ENCODE peak calls at places on chromosome 9, in five cellular contexts. N is GM12878, F is SK-N-SH, P is K562, L is HepG2. M is an unnamed sample.

GRCh38 chr9:99093492-99093791 is 11.5 kb upstream of the TGFBR1 start:
- DNase-seq in N (no peak), F (no peak), P (peak), L (no peak), M (no peak)

GRCh38 chr9:135242406-135242805 is 154.9 kb downstream of the OLFM1 start:
- DNase-seq in N (no peak), F (no peak), P (no peak), L (no peak), M (no peak)

GRCh38 chr9:128393971-128394370 is 22.8 kb downstream of the URM1 start:
- DNase-seq in N (no peak), F (peak), P (no peak), L (peak), M (no peak)

GRCh38 chr9:19999491-20000057 is 210.7 kb upstream of the SLC24A2 start:
- DNase-seq in N (peak), F (no peak), P (no peak), L (no peak), M (no peak)

GRCh38 chr9:87267251-87267679 is 230.4 kb upstream of the DAPK1 start:
- DNase-seq in N (no peak), F (no peak), P (no peak), L (no peak), M (no peak)

GRCh38 chr9:77846957-77847574 is 184.5 kb downstream of the GNAQ start:
- DNase-seq in N (no peak), F (no peak), P (no peak), L (no peak), M (no peak)

GRCh38 chr9:105299190-105299854 is 54.9 kb downstream of the SLC44A1 start:
- DNase-seq in N (no peak), F (no peak), P (peak), L (peak), M (no peak)

GRCh38 chr9:95009459-95009858 is 283.0 kb downstream of the AOPEP start:
- DNase-seq in N (no peak), F (no peak), P (no peak), L (no peak), M (no peak)

GRCh38 chr9:14030350-14030823 is 283.6 kb downstream of the NFIB start:
- DNase-seq in N (no peak), F (peak), P (no peak), L (no peak), M (no peak)

GRCh38 chr9:23153058-23153457 is 673.0 kb downstream of the ELAVL2 start:
- DNase-seq in N (no peak), F (peak), P (no peak), L (no peak), M (no peak)

GRCh38 chr9:6827370-6827949 is 69.7 kb downstream of the KDM4C start:
- DNase-seq in N (peak), F (peak), P (peak), L (peak), M (peak)

GRCh38 chr9:104606202-104606601 is 775 bp upstream of the OR13C2 start:
- DNase-seq in N (no peak), F (no peak), P (no peak), L (no peak), M (no peak)

GRCh38 chr9:14421291-14421690 is 107.3 kb upstream of the NFIB start:
- DNase-seq in N (no peak), F (no peak), P (no peak), L (no peak), M (no peak)

GRCh38 chr9:121620777-121621437 is 30.5 kb upstream of the DAB2IP start:
- DNase-seq in N (no peak), F (peak), P (peak), L (peak), M (peak)
- TF ChIP-seq REST in N (no peak), F (no peak), P (no peak), L (no peak), M (no peak)

DNA sequence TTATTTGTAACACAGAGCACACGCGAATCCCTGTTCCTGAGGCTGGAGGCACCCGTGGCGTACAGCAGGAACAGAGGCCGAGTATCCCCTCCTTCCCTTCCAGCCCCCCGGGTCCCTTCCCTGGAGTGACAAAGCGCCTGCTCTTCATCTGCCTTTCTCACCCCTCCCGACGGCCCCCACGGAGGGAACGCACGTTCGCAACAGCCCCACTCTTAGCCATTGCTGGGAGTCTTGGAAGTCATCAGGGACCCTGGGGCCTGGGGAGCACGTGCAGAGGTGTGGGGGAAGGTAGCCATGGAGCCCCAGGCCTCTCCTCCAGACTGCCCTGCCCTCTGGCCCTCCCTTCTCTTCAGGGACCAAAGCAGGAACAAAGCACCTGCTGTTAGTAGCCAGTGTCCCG is 2.5 kb downstream of the AGPAT2 start:
- DNase-seq in N (no peak), F (no peak), P (no peak), L (no peak), M (no peak)
- TF ChIP-seq GABPA in N (no peak), F (no peak), P (no peak), L (no peak), M (no peak)

GRCh38 chr9:3751125-3751758 is 225.4 kb upstream of the RFX3 start:
- DNase-seq in N (no peak), F (no peak), P (no peak), L (peak), M (peak)
- H3K27ac ChIP-seq in N (no peak), F (no peak), P (no peak), L (no peak), M (no peak)

GRCh38 chr9:107789001-107789710 is 299.6 kb upstream of the KLF4 start:
- DNase-seq in N (no peak), F (no peak), P (peak), L (no peak), M (no peak)

GRCh38 chr9:107782381-107782780 is 292.8 kb upstream of the KLF4 start:
- DNase-seq in N (no peak), F (no peak), P (no peak), L (no peak), M (peak)

GRCh38 chr9:107782789-107783188 is 293.2 kb upstream of the KLF4 start:
- DNase-seq in N (no peak), F (no peak), P (no peak), L (no peak), M (no peak)

GRCh38 chr9:107786561-107786960 is 297.0 kb upstream of the KLF4 start:
- DNase-seq in N (no peak), F (no peak), P (no peak), L (no peak), M (no peak)

GRCh38 chr9:107784235-107784958 is 294.8 kb upstream of the KLF4 start:
- DNase-seq in N (no peak), F (no peak), P (peak), L (no peak), M (no peak)
- TF ChIP-seq REST in N (no peak), F (no peak), P (no peak), L (no peak), M (no peak)

DNA sequence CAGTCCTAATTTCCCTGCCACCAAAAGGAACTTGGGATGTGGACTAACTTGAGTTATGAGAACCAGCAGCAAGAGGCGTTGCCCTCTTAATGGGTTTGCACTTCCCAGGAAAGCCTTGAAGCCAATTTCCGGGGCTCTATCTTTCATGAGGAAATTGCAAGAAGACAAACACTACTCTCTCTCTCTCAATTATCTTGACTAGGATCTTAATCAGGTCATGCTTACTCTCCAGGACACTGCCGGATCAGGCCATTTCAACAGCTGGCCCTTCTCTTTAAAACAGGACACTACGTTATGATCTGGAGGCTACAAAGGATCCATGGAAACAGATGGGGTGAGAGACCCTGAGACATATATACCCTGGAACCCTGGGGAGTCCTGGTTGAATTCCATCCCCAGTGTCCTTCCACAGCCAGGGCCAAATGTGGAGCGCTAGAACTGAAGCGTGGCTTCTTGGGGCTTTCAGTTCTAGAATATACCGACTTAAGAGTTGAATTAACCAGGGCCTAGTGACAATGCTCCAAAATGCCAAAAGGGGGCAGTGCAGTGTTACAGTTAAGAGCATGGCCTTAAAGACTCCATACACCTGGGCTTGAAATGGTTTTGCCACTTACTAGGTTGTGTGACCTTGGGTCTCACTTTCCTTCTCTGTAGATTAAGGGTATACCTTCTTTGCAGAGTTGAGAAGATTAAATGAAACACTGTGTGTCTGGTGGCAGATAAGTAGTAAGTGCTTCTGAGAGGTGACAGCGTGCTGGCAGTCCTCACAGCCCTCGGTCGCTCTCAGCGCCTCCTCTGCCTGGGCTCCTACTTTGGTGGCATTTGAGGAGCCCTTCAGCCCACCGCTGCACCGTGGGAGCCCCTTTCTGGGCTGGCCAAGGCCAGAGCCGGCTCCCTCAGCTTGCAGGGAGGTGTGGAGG is 21.1 kb downstream of the FAM219A start:
- DNase-seq in N (peak), F (peak), P (peak), L (peak), M (peak)
- TF ChIP-seq GABPA in N (no peak), F (no peak), P (no peak), L (no peak), M (no peak)

DNA sequence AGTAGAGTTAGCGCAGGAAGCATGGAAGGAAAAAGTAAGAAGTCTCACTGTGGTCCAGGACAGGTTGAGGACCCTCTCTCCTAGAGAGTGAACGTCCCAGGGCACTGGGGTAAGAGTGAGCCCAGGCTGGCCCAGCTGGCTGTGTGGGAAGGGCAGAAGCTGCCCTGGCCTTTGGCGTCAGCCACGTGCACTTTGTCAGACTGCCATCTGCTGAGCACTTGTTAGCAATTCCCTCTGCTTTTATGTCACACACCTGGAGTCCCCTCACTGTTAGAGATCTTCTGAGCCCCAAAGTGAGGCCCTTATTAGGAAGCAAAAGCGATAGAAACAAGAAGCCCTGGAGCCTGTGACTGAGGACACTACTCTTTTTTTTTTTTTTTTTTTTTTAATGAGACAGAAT is 79.1 kb downstream of the UGCG start:
- DNase-seq in N (peak), F (no peak), P (no peak), L (peak), M (no peak)
- H3K27ac ChIP-seq in N (no peak), F (no peak), P (no peak), L (no peak), M (no peak)

GRCh38 chr9:82271099-82271498 is 282.5 kb downstream of the SPATA31D1 start:
- DNase-seq in N (no peak), F (no peak), P (no peak), L (no peak), M (no peak)
- TF ChIP-seq REST in N (no peak), F (no peak), P (no peak), L (no peak), M (no peak)

DNA sequence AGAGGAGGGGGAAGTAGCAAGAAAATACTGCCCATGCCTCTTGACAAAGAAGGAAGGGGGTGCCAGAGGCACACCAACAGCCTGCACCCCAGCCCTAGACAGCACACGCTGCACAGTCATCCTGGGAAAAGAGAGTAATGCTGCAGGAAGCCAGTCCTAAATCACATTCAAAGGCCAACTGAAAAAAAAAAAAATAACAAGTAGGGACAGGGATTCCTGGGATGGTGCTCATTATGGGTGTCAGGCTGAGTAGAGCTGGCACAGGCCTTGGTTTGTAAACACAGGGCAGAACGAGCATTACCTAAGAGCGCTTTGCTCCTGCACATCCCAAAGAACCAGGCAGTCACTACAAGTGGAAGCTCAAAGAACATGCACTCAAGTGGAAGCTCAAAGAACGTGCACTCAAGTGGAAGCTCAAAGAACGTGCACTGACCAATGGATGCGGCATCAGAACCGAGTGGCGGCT is 7.8 kb downstream of the RAPGEF1 start:
- DNase-seq in N (no peak), F (no peak), P (no peak), L (peak), M (no peak)
- TF ChIP-seq GABPA in N (no peak), F (no peak), P (no peak), L (no peak), M (no peak)

GRCh38 chr9:35520404-35520790 is 30.5 kb downstream of the RUSC2 start:
- DNase-seq in N (no peak), F (no peak), P (no peak), L (no peak), M (no peak)
- H3K27ac ChIP-seq in N (no peak), F (no peak), P (no peak), L (no peak), M (no peak)

GRCh38 chr9:134025606-134026541 is 593 bp downstream of the BRD3OS start:
- DNase-seq in N (no peak), F (peak), P (peak), L (peak), M (peak)
- TF ChIP-seq REST in N (no peak), F (no peak), P (no peak), L (no peak), M (no peak)